ENCODE peak calls at places on chromosome 16, in eight cellular contexts. One of them, this sample, is unnamed.

GRCh38 chr16:82091225-82091624 is 56.2 kb downstream of the HSD17B2 start:
- DNase-seq in pancreas: no peak
- DNase-seq in uterus: no peak
- DNase-seq in upper lobe of right lung: no peak
- DNase-seq in trophoblast cell: no peak
- DNase-seq in hepatocyte: peak; percentile 16
- DNase-seq in effector memory CD4-positive, alpha-beta T cell: no peak
- DNase-seq in transverse colon: no peak
- DNase-seq in this sample: no peak

GRCh38 chr16:17134586-17134985 is 336.2 kb downstream of the XYLT1 start:
- DNase-seq in trophoblast cell: no peak
- DNase-seq in transverse colon: no peak
- DNase-seq in effector memory CD4-positive, alpha-beta T cell: no peak
- DNase-seq in pancreas: no peak
- DNase-seq in upper lobe of right lung: no peak
- DNase-seq in hepatocyte: no peak
- DNase-seq in uterus: no peak
- DNase-seq in this sample: no peak

GRCh38 chr16:87956169-87956770 is 5.0 kb downstream of the BANP start:
- DNase-seq in effector memory CD4-positive, alpha-beta T cell: peak; percentile 71
- DNase-seq in trophoblast cell: no peak
- DNase-seq in transverse colon: peak; percentile 53
- DNase-seq in hepatocyte: peak; percentile 67
- DNase-seq in upper lobe of right lung: no peak
- DNase-seq in pancreas: no peak
- DNase-seq in uterus: no peak
- DNase-seq in this sample: no peak

GRCh38 chr16:11190585-11191565 is 65.1 kb downstream of the SOCS1 start:
- DNase-seq in uterus: no peak
- DNase-seq in effector memory CD4-positive, alpha-beta T cell: no peak
- DNase-seq in trophoblast cell: no peak
- DNase-seq in upper lobe of right lung: no peak
- DNase-seq in pancreas: no peak
- DNase-seq in transverse colon: no peak
- DNase-seq in hepatocyte: no peak
- DNase-seq in this sample: no peak

GRCh38 chr16:30903596-30903995 is 7.2 kb downstream of the CTF1 start:
- DNase-seq in hepatocyte: peak; percentile 5
- DNase-seq in effector memory CD4-positive, alpha-beta T cell: no peak
- DNase-seq in pancreas: no peak
- DNase-seq in upper lobe of right lung: no peak
- DNase-seq in trophoblast cell: no peak
- DNase-seq in uterus: no peak
- DNase-seq in transverse colon: no peak
- DNase-seq in this sample: no peak

GRCh38 chr16:82638095-82638798 is 11.5 kb downstream of the CDH13 start:
- DNase-seq in transverse colon: no peak
- DNase-seq in trophoblast cell: no peak
- DNase-seq in effector memory CD4-positive, alpha-beta T cell: no peak
- DNase-seq in uterus: no peak
- DNase-seq in pancreas: no peak
- DNase-seq in upper lobe of right lung: no peak
- DNase-seq in hepatocyte: no peak
- DNase-seq in this sample: no peak

GRCh38 chr16:83113317-83113716 is 486.5 kb downstream of the CDH13 start:
- DNase-seq in upper lobe of right lung: no peak
- DNase-seq in effector memory CD4-positive, alpha-beta T cell: no peak
- DNase-seq in pancreas: peak; percentile 11
- DNase-seq in hepatocyte: peak; percentile 36
- DNase-seq in trophoblast cell: no peak
- DNase-seq in transverse colon: no peak
- DNase-seq in uterus: no peak
- DNase-seq in this sample: peak; percentile 32

GRCh38 chr16:88631920-88632586 is 6.3 kb upstream of the IL17C start:
- DNase-seq in uterus: no peak
- DNase-seq in transverse colon: no peak
- DNase-seq in hepatocyte: no peak
- DNase-seq in effector memory CD4-positive, alpha-beta T cell: no peak
- DNase-seq in trophoblast cell: no peak
- DNase-seq in upper lobe of right lung: no peak
- DNase-seq in pancreas: no peak
- DNase-seq in this sample: no peak

GRCh38 chr16:24844101-24845030 is 1.4 kb upstream of the SLC5A11 start:
- DNase-seq in transverse colon: peak; percentile 36
- DNase-seq in pancreas: no peak
- DNase-seq in trophoblast cell: peak; percentile 76
- DNase-seq in upper lobe of right lung: no peak
- DNase-seq in uterus: no peak
- DNase-seq in hepatocyte: peak; percentile 83
- DNase-seq in effector memory CD4-positive, alpha-beta T cell: no peak
- DNase-seq in this sample: no peak

GRCh38 chr16:86751081-86752030 is 173.0 kb downstream of the FOXL1 start:
- DNase-seq in upper lobe of right lung: no peak
- DNase-seq in trophoblast cell: no peak
- DNase-seq in effector memory CD4-positive, alpha-beta T cell: no peak
- DNase-seq in uterus: no peak
- DNase-seq in hepatocyte: peak; percentile 51
- DNase-seq in pancreas: no peak
- DNase-seq in transverse colon: no peak
- DNase-seq in this sample: no peak

GRCh38 chr16:88392111-88392510 is 9.4 kb downstream of the ZNF469 start:
- DNase-seq in effector memory CD4-positive, alpha-beta T cell: no peak
- DNase-seq in trophoblast cell: no peak
- DNase-seq in hepatocyte: no peak
- DNase-seq in pancreas: no peak
- DNase-seq in transverse colon: no peak
- DNase-seq in uterus: no peak
- DNase-seq in upper lobe of right lung: no peak
- DNase-seq in this sample: no peak

GRCh38 chr16:8044796-8045195 is 545.5 kb downstream of the TMEM114 start:
- DNase-seq in upper lobe of right lung: no peak
- DNase-seq in trophoblast cell: no peak
- DNase-seq in uterus: no peak
- DNase-seq in effector memory CD4-positive, alpha-beta T cell: no peak
- DNase-seq in pancreas: no peak
- DNase-seq in transverse colon: no peak
- DNase-seq in hepatocyte: no peak
- DNase-seq in this sample: no peak

GRCh38 chr16:78303946-78304345 is 204.5 kb downstream of the WWOX start:
- DNase-seq in hepatocyte: no peak
- DNase-seq in effector memory CD4-positive, alpha-beta T cell: no peak
- DNase-seq in trophoblast cell: no peak
- DNase-seq in upper lobe of right lung: no peak
- DNase-seq in uterus: peak; percentile 41
- DNase-seq in pancreas: no peak
- DNase-seq in transverse colon: no peak
- DNase-seq in this sample: no peak

GRCh38 chr16:87821346-87822001 is 47.8 kb downstream of the SLC7A5 start:
- DNase-seq in trophoblast cell: no peak
- DNase-seq in pancreas: no peak
- DNase-seq in uterus: no peak
- DNase-seq in effector memory CD4-positive, alpha-beta T cell: no peak
- DNase-seq in hepatocyte: no peak
- DNase-seq in upper lobe of right lung: no peak
- DNase-seq in transverse colon: no peak
- DNase-seq in this sample: no peak

GRCh38 chr16:71846443-71846842 is 667 bp downstream of the ATXN1L start:
- DNase-seq in uterus: no peak
- DNase-seq in effector memory CD4-positive, alpha-beta T cell: no peak
- DNase-seq in transverse colon: peak; percentile 20
- DNase-seq in trophoblast cell: no peak
- DNase-seq in hepatocyte: peak; percentile 46
- DNase-seq in pancreas: no peak
- DNase-seq in upper lobe of right lung: no peak
- DNase-seq in this sample: no peak

GRCh38 chr16:66970775-66971725 is 10.0 kb downstream of the CES3 start:
- DNase-seq in effector memory CD4-positive, alpha-beta T cell: no peak
- DNase-seq in upper lobe of right lung: no peak
- DNase-seq in hepatocyte: no peak
- DNase-seq in uterus: no peak
- DNase-seq in pancreas: no peak
- DNase-seq in transverse colon: no peak
- DNase-seq in trophoblast cell: no peak
- DNase-seq in this sample: no peak

GRCh38 chr16:77585379-77585778 is 136.9 kb upstream of the NUDT7 start:
- DNase-seq in trophoblast cell: no peak
- DNase-seq in effector memory CD4-positive, alpha-beta T cell: no peak
- DNase-seq in pancreas: no peak
- DNase-seq in transverse colon: no peak
- DNase-seq in upper lobe of right lung: no peak
- DNase-seq in hepatocyte: no peak
- DNase-seq in uterus: peak; percentile 24
- DNase-seq in this sample: no peak

DNA sequence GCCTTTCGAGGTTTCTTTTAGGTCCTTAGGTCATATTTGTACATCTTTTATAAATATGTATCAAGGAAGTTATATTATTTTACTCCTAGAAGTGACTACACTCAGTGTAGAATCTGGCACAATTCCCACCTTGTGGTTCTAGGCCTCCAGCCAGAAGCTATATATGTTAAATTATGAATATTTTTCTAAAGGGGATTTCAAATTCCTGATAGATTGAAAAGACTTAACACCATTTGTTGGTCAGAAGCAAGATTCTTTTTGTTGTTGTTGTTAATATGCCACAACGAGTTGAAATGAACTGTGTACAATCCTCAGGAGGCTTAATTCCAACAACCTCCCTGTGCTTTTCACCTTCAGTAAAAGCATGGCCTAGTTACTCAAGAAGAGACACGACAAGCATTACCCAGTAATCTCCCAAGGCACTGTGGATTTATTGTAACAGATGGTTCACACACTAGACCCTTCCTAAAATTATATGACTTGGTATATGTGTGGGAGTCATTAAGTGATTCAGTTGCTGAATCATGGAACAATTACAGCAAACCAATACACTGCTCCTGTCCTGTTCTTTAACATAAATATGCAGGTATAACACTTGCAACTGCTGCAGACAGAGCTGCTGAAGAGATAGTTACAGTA is 964.3 kb upstream of the GOT2 start:
- DNase-seq in hepatocyte: no peak
- DNase-seq in trophoblast cell: no peak
- DNase-seq in effector memory CD4-positive, alpha-beta T cell: no peak
- DNase-seq in transverse colon: no peak
- DNase-seq in pancreas: no peak
- DNase-seq in upper lobe of right lung: no peak
- DNase-seq in uterus: no peak
- DNase-seq in this sample: no peak
- H3K27ac ChIP-seq in hepatocyte: no peak overlapping the region
- H3K27ac ChIP-seq in trophoblast cell: no peak overlapping the region
- H3K27ac ChIP-seq in effector memory CD4-positive, alpha-beta T cell: no peak overlapping the region
- H3K27ac ChIP-seq in transverse colon: no peak overlapping the region
- H3K27ac ChIP-seq in pancreas: no peak overlapping the region
- H3K27ac ChIP-seq in upper lobe of right lung: no peak overlapping the region
- H3K27ac ChIP-seq in uterus: no peak overlapping the region
- H3K27ac ChIP-seq in this sample: no peak overlapping the region

DNA sequence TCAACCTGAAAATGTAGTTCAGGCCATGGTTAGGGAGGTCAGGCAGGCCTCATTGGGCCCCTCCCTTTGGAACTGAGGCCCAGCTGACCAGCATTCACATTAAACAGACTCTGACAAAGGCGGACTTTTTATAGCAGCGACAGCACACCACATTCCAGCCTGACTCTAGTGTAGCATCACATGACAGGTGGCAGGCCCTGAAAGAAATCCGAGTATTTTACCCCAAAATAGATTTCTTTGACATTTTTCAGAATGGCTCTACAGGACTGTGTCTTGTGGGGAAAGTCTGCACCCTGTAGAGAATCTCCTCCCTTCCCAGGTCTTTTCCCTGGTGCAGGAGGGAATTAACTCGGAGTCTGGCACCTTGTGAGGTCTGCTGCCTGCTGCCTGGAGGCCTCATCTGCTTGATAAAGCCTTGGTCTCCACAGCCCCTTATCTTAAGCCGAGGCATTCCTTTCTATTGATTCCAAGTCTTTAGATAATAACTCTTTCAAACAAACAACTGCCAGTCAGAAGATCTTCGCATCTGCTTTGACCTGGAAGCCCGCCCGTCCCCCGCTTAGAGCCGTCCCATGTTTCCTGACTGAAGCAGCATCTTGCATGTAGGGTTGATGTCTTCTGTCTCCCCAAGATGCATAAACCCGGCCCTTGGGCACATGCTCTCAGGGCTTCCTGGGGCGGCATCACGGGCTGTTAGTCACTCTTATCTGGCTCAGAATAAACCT is 44.0 kb upstream of the CAPN15 start:
- DNase-seq in effector memory CD4-positive, alpha-beta T cell: no peak
- DNase-seq in upper lobe of right lung: no peak
- DNase-seq in pancreas: no peak
- DNase-seq in uterus: no peak
- DNase-seq in hepatocyte: peak; percentile 61
- DNase-seq in trophoblast cell: no peak
- DNase-seq in transverse colon: no peak
- DNase-seq in this sample: no peak
- H3K27ac ChIP-seq in effector memory CD4-positive, alpha-beta T cell: no peak overlapping the region
- H3K27ac ChIP-seq in upper lobe of right lung: no peak overlapping the region
- H3K27ac ChIP-seq in pancreas: no peak overlapping the region
- H3K27ac ChIP-seq in uterus: no peak overlapping the region
- H3K27ac ChIP-seq in hepatocyte: peak overlapping the region; percentile 89
- H3K27ac ChIP-seq in trophoblast cell: peak overlapping the region; percentile 33
- H3K27ac ChIP-seq in transverse colon: no peak overlapping the region
- H3K27ac ChIP-seq in this sample: peak overlapping the region; percentile 69

DNA sequence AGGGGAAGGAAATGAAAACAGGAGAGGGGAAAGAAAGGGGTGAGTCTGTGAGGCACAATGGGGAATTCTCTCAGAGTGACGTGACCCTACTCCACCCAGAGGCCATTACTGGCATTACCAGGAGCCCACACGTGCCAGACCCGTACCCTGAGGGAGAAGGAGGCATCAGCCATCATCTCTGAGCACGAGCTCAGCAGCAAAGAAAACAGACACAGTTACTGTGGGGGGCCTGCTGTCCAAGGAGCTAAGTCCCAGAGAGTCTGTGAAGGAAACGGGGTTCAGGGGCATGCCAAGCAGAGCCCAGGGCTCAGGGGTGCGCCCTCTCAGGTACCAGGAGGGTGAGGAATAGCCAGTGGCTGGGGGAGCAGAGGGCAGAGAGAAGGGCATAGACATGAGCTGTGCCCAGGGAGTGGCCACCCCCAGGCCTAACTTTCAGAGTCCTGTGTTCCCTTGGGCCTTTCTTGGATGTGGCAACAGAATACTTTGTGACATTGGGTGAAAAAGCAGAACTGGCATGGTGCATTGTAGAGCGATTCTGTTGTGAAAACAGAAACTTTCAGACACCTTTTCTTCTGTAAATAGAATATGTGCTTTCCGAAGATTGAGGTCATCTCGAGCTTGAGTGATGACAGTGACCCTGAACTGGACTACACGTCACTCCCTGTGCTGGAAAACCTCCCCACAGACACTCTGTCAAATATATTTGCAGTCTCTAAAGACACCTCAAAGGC is 11.3 kb downstream of the TAF1C start:
- DNase-seq in trophoblast cell: peak; percentile 43
- DNase-seq in effector memory CD4-positive, alpha-beta T cell: peak; percentile 28
- DNase-seq in hepatocyte: peak; percentile 80
- DNase-seq in upper lobe of right lung: no peak
- DNase-seq in transverse colon: peak; percentile 58
- DNase-seq in uterus: peak; percentile 30
- DNase-seq in pancreas: peak; percentile 46
- DNase-seq in this sample: no peak
- H3K27ac ChIP-seq in trophoblast cell: no peak overlapping the region
- H3K27ac ChIP-seq in effector memory CD4-positive, alpha-beta T cell: no peak overlapping the region
- H3K27ac ChIP-seq in hepatocyte: no peak overlapping the region
- H3K27ac ChIP-seq in upper lobe of right lung: peak overlapping the region; percentile 88
- H3K27ac ChIP-seq in transverse colon: no peak overlapping the region
- H3K27ac ChIP-seq in uterus: peak overlapping the region; percentile 78
- H3K27ac ChIP-seq in pancreas: no peak overlapping the region
- H3K27ac ChIP-seq in this sample: peak overlapping the region; percentile 19

GRCh38 chr16:80198995-80199299 is 341.8 kb upstream of the DYNLRB2 start:
- DNase-seq in effector memory CD4-positive, alpha-beta T cell: no peak
- DNase-seq in uterus: no peak
- DNase-seq in upper lobe of right lung: no peak
- DNase-seq in pancreas: no peak
- DNase-seq in transverse colon: no peak
- DNase-seq in hepatocyte: no peak
- DNase-seq in trophoblast cell: no peak
- DNase-seq in this sample: no peak
- H3K27ac ChIP-seq in effector memory CD4-positive, alpha-beta T cell: no peak overlapping the region
- H3K27ac ChIP-seq in uterus: no peak overlapping the region
- H3K27ac ChIP-seq in upper lobe of right lung: no peak overlapping the region
- H3K27ac ChIP-seq in pancreas: no peak overlapping the region
- H3K27ac ChIP-seq in transverse colon: no peak overlapping the region
- H3K27ac ChIP-seq in hepatocyte: no peak overlapping the region
- H3K27ac ChIP-seq in trophoblast cell: no peak overlapping the region
- H3K27ac ChIP-seq in this sample: no peak overlapping the region

This sample was measured in caudate nucleus.